ENCODE peak calls at places on chromosomes 16 and 17, in nine cellular contexts. K is naive thymus-derived CD4-positive, alpha-beta T cell; X is H9; B is omental fat pad; D is sigmoid colon; C is lower leg skin; R is thoracic aorta; W is hepatocyte; O is fibroblast of mammary gland. Y is an unnamed sample.

GRCh38 chr16:11738742-11739544 is 3.7 kb downstream of the TXNDC11 start:
- DNase-seq in D (no peak), C (no peak), W (no peak), X (no peak), O (no peak), B (no peak), R (no peak), K (no peak), Y (no peak)

GRCh38 chr16:69526831-69527655 is 38.7 kb upstream of the NFAT5 start:
- DNase-seq in K (no peak), R (no peak), D (no peak), C (peak), X (no peak), W (no peak), B (no peak), O (no peak), Y (no peak)

GRCh38 chr17:57605734-57606105 is 139.4 kb downstream of the CCDC182 start:
- DNase-seq in D (no peak), O (no peak), K (no peak), X (no peak), R (no peak), C (no peak), B (no peak), W (no peak), Y (no peak)

GRCh38 chr17:64326420-64327054 is 63.5 kb upstream of the TEX2 start:
- DNase-seq in X (no peak), B (peak), O (peak), K (no peak), D (peak), C (peak), R (peak), W (no peak), Y (no peak)

GRCh38 chr16:4334724-4335495 is 16.2 kb downstream of the PAM16 start:
- DNase-seq in R (no peak), D (peak), K (no peak), W (no peak), B (no peak), C (no peak), X (peak), O (no peak), Y (no peak)

GRCh38 chr17:27855454-27855853 is 37.7 kb downstream of the LYRM9 start:
- DNase-seq in R (no peak), D (no peak), B (no peak), W (no peak), K (no peak), C (no peak), O (no peak), X (no peak), Y (no peak)

GRCh38 chr17:43401293-43401692 is 2.5 kb downstream of the ARL4D start:
- DNase-seq in K (no peak), D (peak), B (no peak), R (peak), X (no peak), O (peak), W (peak), C (no peak), Y (no peak)

GRCh38 chr16:78413651-78414050 is 314.2 kb downstream of the WWOX start:
- DNase-seq in C (no peak), R (no peak), W (no peak), O (no peak), X (no peak), K (no peak), D (no peak), B (no peak), Y (no peak)

GRCh38 chr16:52643006-52643405 is 96.1 kb upstream of the TOX3 start:
- DNase-seq in B (no peak), C (no peak), W (no peak), O (no peak), K (no peak), D (no peak), X (no peak), R (no peak), Y (no peak)

GRCh38 chr16:85385463-85386331 is 227.4 kb upstream of the GSE1 start:
- DNase-seq in W (no peak), K (no peak), B (no peak), C (no peak), X (no peak), R (no peak), D (peak), O (no peak), Y (no peak)

GRCh38 chr17:79183221-79184158 is 108.9 kb downstream of the ENGASE start:
- DNase-seq in R (no peak), C (no peak), O (no peak), B (no peak), W (peak), K (no peak), D (no peak), X (peak), Y (no peak)

GRCh38 chr17:33493566-33493965 is 200.5 kb upstream of the ASIC2 start:
- DNase-seq in O (no peak), X (no peak), K (no peak), W (no peak), D (no peak), B (no peak), C (no peak), R (no peak), Y (no peak)

GRCh38 chr17:61307905-61308886 is 91.4 kb upstream of the TBX2 start:
- DNase-seq in B (no peak), C (no peak), O (peak), X (no peak), W (peak), R (no peak), D (no peak), K (no peak), Y (no peak)

GRCh38 chr16:11090947-11091785 is 146.8 kb downstream of the CLEC16A start:
- DNase-seq in B (no peak), C (no peak), O (no peak), X (no peak), K (no peak), W (no peak), D (no peak), R (no peak), Y (no peak)

GRCh38 chr17:81345211-81346089 is 49.8 kb upstream of the BAHCC1 start:
- DNase-seq in R (peak), O (peak), D (peak), B (no peak), C (peak), X (peak), K (peak), W (peak), Y (no peak)

GRCh38 chr17:31997005-31997404 is 10.2 kb upstream of the LRRC37B start:
- DNase-seq in R (no peak), O (no peak), B (no peak), X (no peak), C (no peak), K (no peak), D (no peak), W (no peak), Y (no peak)

GRCh38 chr17:56173958-56174357 is 20.7 kb downstream of the ANKFN1 start:
- DNase-seq in C (no peak), K (no peak), B (no peak), O (no peak), W (no peak), R (no peak), D (no peak), X (no peak), Y (no peak)

GRCh38 chr17:44492706-44493272 is 10.4 kb downstream of the GPATCH8 start:
- DNase-seq in D (no peak), W (no peak), B (no peak), C (no peak), K (no peak), R (no peak), O (no peak), X (no peak), Y (no peak)

GRCh38 chr17:38510424-38511125 is 82.3 kb downstream of the ARHGAP23 start:
- DNase-seq in O (no peak), X (peak), C (no peak), B (no peak), R (no peak), D (no peak), W (peak), K (no peak), Y (no peak)

GRCh38 chr16:54287758-54288591 is 1.4 kb upstream of the IRX3 start:
- DNase-seq in D (no peak), W (no peak), O (peak), R (no peak), C (peak), X (peak), K (no peak), B (no peak), Y (no peak)

GRCh38 chr16:8712589-8713361 is 38.4 kb downstream of the ABAT start:
- DNase-seq in B (no peak), D (no peak), R (no peak), W (peak), K (no peak), X (peak), O (no peak), C (no peak), Y (no peak)

GRCh38 chr16:30381351-30382041 is 865 bp downstream of the SEPTIN1 start:
- DNase-seq in B (no peak), K (no peak), R (no peak), D (no peak), X (no peak), W (no peak), O (no peak), C (no peak), Y (peak)

Y was measured in activated CD4-positive, CD25-positive, alpha-beta regulatory T cell.